ENCODE peak calls at places on chromosomes 11 and 22, in eight cellular contexts. One of them, this sample, is unnamed.
A peak's percentile ranks its signal among the peaks of the same experiment; 100 is the strongest.

GRCh38 chr11:106552694-106553203 is 465.5 kb downstream of the GUCY1A2 start:
- DNase-seq in AML-193: no peak
- DNase-seq in activated naive CD4-positive, alpha-beta T cell treated with anti-CD3 and anti-CD28 coated beads, Interleukin-2, amount 10 ng/mL, durations not matched to agents 7 days and 5 days: no peak
- DNase-seq in fibroblast of lung: no peak
- DNase-seq in stimulated activated CD8-positive, alpha-beta memory T cell treated with anti-CD3 and anti-CD28 coated beads, Interleukin-15, amount 100 ng/mL, for 1 hour: no peak
- DNase-seq in GM20000: no peak
- DNase-seq in NCI-H774: no peak
- DNase-seq in transverse colon: no peak
- DNase-seq in this sample: no peak

GRCh38 chr11:124311677-124312076 is 2.1 kb downstream of the OR8D1 start:
- DNase-seq in AML-193: no peak
- DNase-seq in activated naive CD4-positive, alpha-beta T cell treated with anti-CD3 and anti-CD28 coated beads, Interleukin-2, amount 10 ng/mL, durations not matched to agents 7 days and 5 days: no peak
- DNase-seq in fibroblast of lung: no peak
- DNase-seq in stimulated activated CD8-positive, alpha-beta memory T cell treated with anti-CD3 and anti-CD28 coated beads, Interleukin-15, amount 100 ng/mL, for 1 hour: no peak
- DNase-seq in GM20000: no peak
- DNase-seq in NCI-H774: no peak
- DNase-seq in transverse colon: no peak
- DNase-seq in this sample: no peak

GRCh38 chr11:65217441-65218423 is 36.0 kb downstream of the CAPN1 start:
- DNase-seq in AML-193: no peak
- DNase-seq in activated naive CD4-positive, alpha-beta T cell treated with anti-CD3 and anti-CD28 coated beads, Interleukin-2, amount 10 ng/mL, durations not matched to agents 7 days and 5 days: no peak
- DNase-seq in fibroblast of lung: no peak
- DNase-seq in stimulated activated CD8-positive, alpha-beta memory T cell treated with anti-CD3 and anti-CD28 coated beads, Interleukin-15, amount 100 ng/mL, for 1 hour: no peak
- DNase-seq in GM20000: no peak
- DNase-seq in NCI-H774: no peak
- DNase-seq in transverse colon: no peak
- DNase-seq in this sample: no peak

GRCh38 chr11:96014234-96014633 is 90.3 kb upstream of the MTMR2 start:
- DNase-seq in AML-193: peak; percentile 68
- DNase-seq in activated naive CD4-positive, alpha-beta T cell treated with anti-CD3 and anti-CD28 coated beads, Interleukin-2, amount 10 ng/mL, durations not matched to agents 7 days and 5 days: peak; percentile 59
- DNase-seq in fibroblast of lung: peak; percentile 37
- DNase-seq in stimulated activated CD8-positive, alpha-beta memory T cell treated with anti-CD3 and anti-CD28 coated beads, Interleukin-15, amount 100 ng/mL, for 1 hour: no peak
- DNase-seq in GM20000: no peak
- DNase-seq in NCI-H774: no peak
- DNase-seq in transverse colon: no peak
- DNase-seq in this sample: no peak

GRCh38 chr11:69648679-69649575 is 8.0 kb downstream of the CCND1 start:
- DNase-seq in AML-193: no peak
- DNase-seq in activated naive CD4-positive, alpha-beta T cell treated with anti-CD3 and anti-CD28 coated beads, Interleukin-2, amount 10 ng/mL, durations not matched to agents 7 days and 5 days: no peak
- DNase-seq in fibroblast of lung: no peak
- DNase-seq in stimulated activated CD8-positive, alpha-beta memory T cell treated with anti-CD3 and anti-CD28 coated beads, Interleukin-15, amount 100 ng/mL, for 1 hour: no peak
- DNase-seq in GM20000: no peak
- DNase-seq in NCI-H774: no peak
- DNase-seq in transverse colon: no peak
- DNase-seq in this sample: no peak

GRCh38 chr11:56345739-56346138 is at the start of gene OR8K1:
- DNase-seq in AML-193: no peak
- DNase-seq in activated naive CD4-positive, alpha-beta T cell treated with anti-CD3 and anti-CD28 coated beads, Interleukin-2, amount 10 ng/mL, durations not matched to agents 7 days and 5 days: no peak
- DNase-seq in fibroblast of lung: no peak
- DNase-seq in stimulated activated CD8-positive, alpha-beta memory T cell treated with anti-CD3 and anti-CD28 coated beads, Interleukin-15, amount 100 ng/mL, for 1 hour: no peak
- DNase-seq in GM20000: no peak
- DNase-seq in NCI-H774: no peak
- DNase-seq in transverse colon: no peak
- DNase-seq in this sample: no peak

GRCh38 chr11:20310596-20311394 is 52.7 kb upstream of the HTATIP2 start:
- DNase-seq in AML-193: no peak
- DNase-seq in activated naive CD4-positive, alpha-beta T cell treated with anti-CD3 and anti-CD28 coated beads, Interleukin-2, amount 10 ng/mL, durations not matched to agents 7 days and 5 days: no peak
- DNase-seq in fibroblast of lung: no peak
- DNase-seq in stimulated activated CD8-positive, alpha-beta memory T cell treated with anti-CD3 and anti-CD28 coated beads, Interleukin-15, amount 100 ng/mL, for 1 hour: no peak
- DNase-seq in GM20000: no peak
- DNase-seq in NCI-H774: peak; percentile 15
- DNase-seq in transverse colon: no peak
- DNase-seq in this sample: no peak

GRCh38 chr11:3105791-3106735 is 48.8 kb upstream of the CARS1 start:
- DNase-seq in AML-193: no peak
- DNase-seq in activated naive CD4-positive, alpha-beta T cell treated with anti-CD3 and anti-CD28 coated beads, Interleukin-2, amount 10 ng/mL, durations not matched to agents 7 days and 5 days: no peak
- DNase-seq in fibroblast of lung: no peak
- DNase-seq in stimulated activated CD8-positive, alpha-beta memory T cell treated with anti-CD3 and anti-CD28 coated beads, Interleukin-15, amount 100 ng/mL, for 1 hour: no peak
- DNase-seq in GM20000: no peak
- DNase-seq in NCI-H774: no peak
- DNase-seq in transverse colon: no peak
- DNase-seq in this sample: no peak

GRCh38 chr11:113664069-113664980 is 41.8 kb downstream of the TMPRSS5 start:
- DNase-seq in AML-193: no peak
- DNase-seq in activated naive CD4-positive, alpha-beta T cell treated with anti-CD3 and anti-CD28 coated beads, Interleukin-2, amount 10 ng/mL, durations not matched to agents 7 days and 5 days: no peak
- DNase-seq in fibroblast of lung: no peak
- DNase-seq in stimulated activated CD8-positive, alpha-beta memory T cell treated with anti-CD3 and anti-CD28 coated beads, Interleukin-15, amount 100 ng/mL, for 1 hour: no peak
- DNase-seq in GM20000: no peak
- DNase-seq in NCI-H774: no peak
- DNase-seq in transverse colon: no peak
- DNase-seq in this sample: no peak

GRCh38 chr11:1840780-1841480 is 2.1 kb downstream of the TNNI2 start:
- DNase-seq in AML-193: no peak
- DNase-seq in activated naive CD4-positive, alpha-beta T cell treated with anti-CD3 and anti-CD28 coated beads, Interleukin-2, amount 10 ng/mL, durations not matched to agents 7 days and 5 days: no peak
- DNase-seq in fibroblast of lung: no peak
- DNase-seq in stimulated activated CD8-positive, alpha-beta memory T cell treated with anti-CD3 and anti-CD28 coated beads, Interleukin-15, amount 100 ng/mL, for 1 hour: no peak
- DNase-seq in GM20000: no peak
- DNase-seq in NCI-H774: no peak
- DNase-seq in transverse colon: no peak
- DNase-seq in this sample: peak; percentile 7

GRCh38 chr11:129815596-129816461 is at the start of gene TMEM45B:
- DNase-seq in AML-193: no peak
- DNase-seq in activated naive CD4-positive, alpha-beta T cell treated with anti-CD3 and anti-CD28 coated beads, Interleukin-2, amount 10 ng/mL, durations not matched to agents 7 days and 5 days: peak; percentile 53
- DNase-seq in fibroblast of lung: no peak
- DNase-seq in stimulated activated CD8-positive, alpha-beta memory T cell treated with anti-CD3 and anti-CD28 coated beads, Interleukin-15, amount 100 ng/mL, for 1 hour: no peak
- DNase-seq in GM20000: no peak
- DNase-seq in NCI-H774: peak; percentile 75
- DNase-seq in transverse colon: peak; percentile 82
- DNase-seq in this sample: peak; percentile 78

GRCh38 chr22:20249797-20250354 is 18.2 kb downstream of the RTN4R start:
- DNase-seq in AML-193: no peak
- DNase-seq in activated naive CD4-positive, alpha-beta T cell treated with anti-CD3 and anti-CD28 coated beads, Interleukin-2, amount 10 ng/mL, durations not matched to agents 7 days and 5 days: no peak
- DNase-seq in fibroblast of lung: peak; percentile 30
- DNase-seq in stimulated activated CD8-positive, alpha-beta memory T cell treated with anti-CD3 and anti-CD28 coated beads, Interleukin-15, amount 100 ng/mL, for 1 hour: no peak
- DNase-seq in GM20000: no peak
- DNase-seq in NCI-H774: no peak
- DNase-seq in transverse colon: no peak
- DNase-seq in this sample: no peak

GRCh38 chr11:41872458-41872857 is 413.0 kb upstream of the LRRC4C start:
- DNase-seq in AML-193: no peak
- DNase-seq in activated naive CD4-positive, alpha-beta T cell treated with anti-CD3 and anti-CD28 coated beads, Interleukin-2, amount 10 ng/mL, durations not matched to agents 7 days and 5 days: no peak
- DNase-seq in fibroblast of lung: no peak
- DNase-seq in stimulated activated CD8-positive, alpha-beta memory T cell treated with anti-CD3 and anti-CD28 coated beads, Interleukin-15, amount 100 ng/mL, for 1 hour: no peak
- DNase-seq in GM20000: no peak
- DNase-seq in NCI-H774: no peak
- DNase-seq in transverse colon: no peak
- DNase-seq in this sample: no peak

GRCh38 chr11:69443968-69444364 is 37.5 kb upstream of the LINC01488 start:
- DNase-seq in AML-193: no peak
- DNase-seq in activated naive CD4-positive, alpha-beta T cell treated with anti-CD3 and anti-CD28 coated beads, Interleukin-2, amount 10 ng/mL, durations not matched to agents 7 days and 5 days: no peak
- DNase-seq in fibroblast of lung: no peak
- DNase-seq in stimulated activated CD8-positive, alpha-beta memory T cell treated with anti-CD3 and anti-CD28 coated beads, Interleukin-15, amount 100 ng/mL, for 1 hour: no peak
- DNase-seq in GM20000: no peak
- DNase-seq in NCI-H774: no peak
- DNase-seq in transverse colon: no peak
- DNase-seq in this sample: no peak

GRCh38 chr22:50016988-50017700 is 4.6 kb upstream of the IL17REL start:
- DNase-seq in AML-193: no peak
- DNase-seq in activated naive CD4-positive, alpha-beta T cell treated with anti-CD3 and anti-CD28 coated beads, Interleukin-2, amount 10 ng/mL, durations not matched to agents 7 days and 5 days: no peak
- DNase-seq in fibroblast of lung: no peak
- DNase-seq in stimulated activated CD8-positive, alpha-beta memory T cell treated with anti-CD3 and anti-CD28 coated beads, Interleukin-15, amount 100 ng/mL, for 1 hour: no peak
- DNase-seq in GM20000: peak; percentile 87
- DNase-seq in NCI-H774: no peak
- DNase-seq in transverse colon: peak; percentile 11
- DNase-seq in this sample: no peak

GRCh38 chr11:119323532-119324033 is 6.7 kb upstream of the MCAM start:
- DNase-seq in AML-193: peak; percentile 54
- DNase-seq in activated naive CD4-positive, alpha-beta T cell treated with anti-CD3 and anti-CD28 coated beads, Interleukin-2, amount 10 ng/mL, durations not matched to agents 7 days and 5 days: peak; percentile 88
- DNase-seq in fibroblast of lung: peak; percentile 72
- DNase-seq in stimulated activated CD8-positive, alpha-beta memory T cell treated with anti-CD3 and anti-CD28 coated beads, Interleukin-15, amount 100 ng/mL, for 1 hour: peak; percentile 77
- DNase-seq in GM20000: peak; percentile 71
- DNase-seq in NCI-H774: peak; percentile 46
- DNase-seq in transverse colon: peak; percentile 84
- DNase-seq in this sample: peak; percentile 85

GRCh38 chr11:65555693-65556231 is 2.4 kb downstream of the LTBP3 start:
- DNase-seq in AML-193: peak; percentile 22
- DNase-seq in activated naive CD4-positive, alpha-beta T cell treated with anti-CD3 and anti-CD28 coated beads, Interleukin-2, amount 10 ng/mL, durations not matched to agents 7 days and 5 days: no peak
- DNase-seq in fibroblast of lung: peak; percentile 82
- DNase-seq in stimulated activated CD8-positive, alpha-beta memory T cell treated with anti-CD3 and anti-CD28 coated beads, Interleukin-15, amount 100 ng/mL, for 1 hour: no peak
- DNase-seq in GM20000: no peak
- DNase-seq in NCI-H774: no peak
- DNase-seq in transverse colon: no peak
- DNase-seq in this sample: no peak

GRCh38 chr11:86132667-86133310 is 63.9 kb upstream of the PICALM start:
- DNase-seq in AML-193: no peak
- DNase-seq in activated naive CD4-positive, alpha-beta T cell treated with anti-CD3 and anti-CD28 coated beads, Interleukin-2, amount 10 ng/mL, durations not matched to agents 7 days and 5 days: no peak
- DNase-seq in fibroblast of lung: no peak
- DNase-seq in stimulated activated CD8-positive, alpha-beta memory T cell treated with anti-CD3 and anti-CD28 coated beads, Interleukin-15, amount 100 ng/mL, for 1 hour: no peak
- DNase-seq in GM20000: no peak
- DNase-seq in NCI-H774: no peak
- DNase-seq in transverse colon: peak; percentile 36
- DNase-seq in this sample: peak; percentile 34

GRCh38 chr22:37643225-37643847 is 3.9 kb downstream of the SH3BP1 start:
- DNase-seq in AML-193: peak; percentile 51
- DNase-seq in activated naive CD4-positive, alpha-beta T cell treated with anti-CD3 and anti-CD28 coated beads, Interleukin-2, amount 10 ng/mL, durations not matched to agents 7 days and 5 days: peak; percentile 93
- DNase-seq in fibroblast of lung: peak; percentile 72
- DNase-seq in stimulated activated CD8-positive, alpha-beta memory T cell treated with anti-CD3 and anti-CD28 coated beads, Interleukin-15, amount 100 ng/mL, for 1 hour: peak; percentile 88
- DNase-seq in GM20000: peak; percentile 89
- DNase-seq in NCI-H774: peak; percentile 16
- DNase-seq in transverse colon: peak; percentile 93
- DNase-seq in this sample: peak; percentile 94